ENCODE peak calls at places on chromosomes 12 and 14, in ten cellular contexts. X, N, K, E, F, M, J, R, U and T are unnamed samples.

GRCh38 chr12:89731614-89732013 is 23.0 kb upstream of the ATP2B1 start:
- DNase-seq in X (no peak), N (no peak), K (no peak), E (no peak), F (peak), M (no peak), J (no peak), R (no peak), U (no peak), T (no peak)

GRCh38 chr14:70073924-70074566 is 114.7 kb downstream of the SLC8A3 start:
- DNase-seq in X (peak), N (peak), K (peak), E (peak), F (peak), M (peak), J (no peak), R (peak), U (peak), T (peak)

GRCh38 chr14:65961004-65961403 is 525.2 kb upstream of the CCDC196 start:
- DNase-seq in X (peak), N (no peak), K (peak), E (no peak), F (peak), M (no peak), J (peak), R (peak), U (peak), T (no peak)

GRCh38 chr14:28952161-28952560 is 185.6 kb downstream of the FOXG1 start:
- DNase-seq in X (no peak), N (no peak), K (no peak), E (no peak), F (no peak), M (no peak), J (no peak), R (no peak), U (no peak), T (no peak)

GRCh38 chr12:10113085-10113484 is 14.3 kb upstream of the CLEC1A start:
- DNase-seq in X (no peak), N (no peak), K (no peak), E (no peak), F (no peak), M (no peak), J (no peak), R (no peak), U (no peak), T (no peak)

GRCh38 chr14:49497725-49498348 is 88.3 kb downstream of the RPS29 start:
- DNase-seq in X (no peak), N (peak), K (peak), E (no peak), F (peak), M (peak), J (no peak), R (no peak), U (peak), T (no peak)

GRCh38 chr14:31270196-31270772 is 62.7 kb upstream of the HECTD1 start:
- DNase-seq in X (no peak), N (no peak), K (no peak), E (no peak), F (no peak), M (no peak), J (no peak), R (no peak), U (peak), T (no peak)

GRCh38 chr12:53054112-53054878 is 4.4 kb downstream of the TNS2 start:
- DNase-seq in X (peak), N (peak), K (peak), E (peak), F (peak), M (peak), J (peak), R (peak), U (peak), T (peak)

GRCh38 chr12:31220633-31221565 is 105.1 kb downstream of the SINHCAF start:
- DNase-seq in X (no peak), N (no peak), K (no peak), E (no peak), F (no peak), M (no peak), J (no peak), R (no peak), U (no peak), T (peak)

GRCh38 chr12:117063162-117063911 is 35.9 kb downstream of the TESC start:
- DNase-seq in X (peak), N (no peak), K (peak), E (peak), F (no peak), M (no peak), J (no peak), R (peak), U (peak), T (peak)

GRCh38 chr14:38384746-38385145 is 128.9 kb upstream of the CLEC14A start:
- DNase-seq in X (no peak), N (no peak), K (no peak), E (no peak), F (no peak), M (no peak), J (no peak), R (no peak), U (no peak), T (no peak)

GRCh38 chr14:68458840-68459469 is 333.9 kb downstream of the ZFP36L1 start:
- DNase-seq in X (no peak), N (peak), K (no peak), E (no peak), F (peak), M (peak), J (no peak), R (no peak), U (no peak), T (no peak)

GRCh38 chr12:40819427-40820108 is 127.3 kb downstream of the CNTN1 start:
- DNase-seq in X (no peak), N (no peak), K (no peak), E (no peak), F (no peak), M (no peak), J (no peak), R (no peak), U (no peak), T (no peak)

GRCh38 chr12:120480211-120480610 is 10.7 kb upstream of the SRSF9 start:
- DNase-seq in X (no peak), N (no peak), K (no peak), E (no peak), F (no peak), M (no peak), J (no peak), R (no peak), U (no peak), T (no peak)

GRCh38 chr14:51846631-51847488 is 13.6 kb upstream of the GNG2 start:
- DNase-seq in X (peak), N (no peak), K (peak), E (no peak), F (peak), M (no peak), J (peak), R (peak), U (peak), T (no peak)

GRCh38 chr12:51028126-51028810 is 2.1 kb upstream of the SLC11A2 start:
- DNase-seq in X (no peak), N (peak), K (peak), E (no peak), F (peak), M (peak), J (no peak), R (no peak), U (peak), T (peak)

GRCh38 chr12:121009744-121010143 is 6.5 kb downstream of the C12orf43 start:
- DNase-seq in X (no peak), N (peak), K (no peak), E (no peak), F (peak), M (no peak), J (no peak), R (no peak), U (peak), T (peak)

GRCh38 chr14:101355284-101355683 is 206.0 kb upstream of the DIO3 start:
- DNase-seq in X (no peak), N (no peak), K (no peak), E (no peak), F (no peak), M (no peak), J (no peak), R (peak), U (no peak), T (no peak)

GRCh38 chr12:69096669-69097364 is 142.6 kb upstream of the CPSF6 start:
- DNase-seq in X (no peak), N (no peak), K (no peak), E (no peak), F (peak), M (no peak), J (no peak), R (no peak), U (peak), T (no peak)

GRCh38 chr12:14357496-14357895 is 8.0 kb upstream of the ATF7IP start:
- DNase-seq in X (no peak), N (no peak), K (no peak), E (no peak), F (no peak), M (no peak), J (no peak), R (no peak), U (no peak), T (no peak)

GRCh38 chr12:93122569-93123091 is 193.5 kb upstream of the EEA1 start:
- DNase-seq in X (no peak), N (peak), K (no peak), E (no peak), F (no peak), M (peak), J (no peak), R (no peak), U (no peak), T (no peak)

GRCh38 chr12:118981285-118982201 is at the start of gene SRRM4:
- DNase-seq in X (no peak), N (no peak), K (no peak), E (peak), F (no peak), M (no peak), J (no peak), R (no peak), U (peak), T (peak)

GRCh38 chr14:47186491-47186890 is 488.9 kb downstream of the MDGA2 start:
- DNase-seq in X (no peak), N (no peak), K (no peak), E (no peak), F (no peak), M (peak), J (no peak), R (no peak), U (no peak), T (no peak)

GRCh38 chr14:90820958-90821357 is 4.7 kb upstream of the TTC7B start:
- DNase-seq in X (peak), N (no peak), K (peak), E (no peak), F (peak), M (peak), J (peak), R (peak), U (no peak), T (peak)

GRCh38 chr14:76812093-76812421 is 625 bp downstream of the ANGEL1 start:
- DNase-seq in X (no peak), N (no peak), K (no peak), E (no peak), F (no peak), M (no peak), J (no peak), R (no peak), U (peak), T (no peak)

GRCh38 chr14:100789460-100790417 is 36.2 kb upstream of the MEG3 start:
- DNase-seq in X (no peak), N (no peak), K (no peak), E (no peak), F (no peak), M (no peak), J (no peak), R (no peak), U (no peak), T (no peak)

GRCh38 chr14:95319312-95320075 is at the start of gene CLMN:
- DNase-seq in X (peak), N (peak), K (no peak), E (no peak), F (peak), M (no peak), J (no peak), R (peak), U (peak), T (peak)

GRCh38 chr12:60101715-60102114 is 505.9 kb downstream of the SLC16A7 start:
- DNase-seq in X (no peak), N (no peak), K (no peak), E (no peak), F (no peak), M (no peak), J (no peak), R (no peak), U (no peak), T (no peak)

GRCh38 chr12:25655702-25656101 is 102.6 kb upstream of the LMNTD1 start:
- DNase-seq in X (no peak), N (peak), K (no peak), E (no peak), F (no peak), M (no peak), J (no peak), R (no peak), U (no peak), T (no peak)

GRCh38 chr14:104964546-104964945 is 13.6 kb downstream of the AHNAK2 start:
- DNase-seq in X (no peak), N (no peak), K (no peak), E (no peak), F (no peak), M (no peak), J (no peak), R (no peak), U (no peak), T (no peak)

GRCh38 chr14:104561124-104561531 is 18.4 kb upstream of the C14orf180 start:
- DNase-seq in X (no peak), N (no peak), K (no peak), E (no peak), F (no peak), M (no peak), J (no peak), R (no peak), U (no peak), T (no peak)

GRCh38 chr12:49960474-49961110 is 1.1 kb upstream of the AQP5 start:
- DNase-seq in X (no peak), N (no peak), K (no peak), E (no peak), F (no peak), M (no peak), J (no peak), R (no peak), U (no peak), T (no peak)

GRCh38 chr14:67575684-67576083 is 24.4 kb downstream of the PIGH start:
- DNase-seq in X (no peak), N (no peak), K (no peak), E (no peak), F (no peak), M (no peak), J (no peak), R (no peak), U (peak), T (no peak)

GRCh38 chr14:104227806-104228205 is 89.4 kb downstream of the KIF26A start:
- DNase-seq in X (no peak), N (no peak), K (no peak), E (no peak), F (no peak), M (no peak), J (no peak), R (no peak), U (peak), T (no peak)

GRCh38 chr14:51928568-51928967 is 60.8 kb upstream of the RTRAF start:
- DNase-seq in X (no peak), N (no peak), K (no peak), E (no peak), F (no peak), M (no peak), J (no peak), R (no peak), U (no peak), T (no peak)

GRCh38 chr12:91422107-91422506 is 239.5 kb upstream of the DCN start:
- DNase-seq in X (no peak), N (no peak), K (no peak), E (no peak), F (no peak), M (no peak), J (no peak), R (no peak), U (no peak), T (no peak)

GRCh38 chr12:23093488-23093887 is 468.5 kb downstream of the ETNK1 start:
- DNase-seq in X (no peak), N (no peak), K (no peak), E (no peak), F (no peak), M (no peak), J (no peak), R (no peak), U (no peak), T (no peak)

GRCh38 chr14:101476258-101476930 is 84.9 kb upstream of the DIO3 start:
- DNase-seq in X (no peak), N (no peak), K (no peak), E (no peak), F (no peak), M (no peak), J (no peak), R (no peak), U (no peak), T (no peak)

GRCh38 chr14:40618225-40618898 is 988.3 kb upstream of the LRFN5 start:
- DNase-seq in X (no peak), N (no peak), K (no peak), E (no peak), F (no peak), M (no peak), J (no peak), R (no peak), U (no peak), T (no peak)

GRCh38 chr12:63967358-63967757 is 122.9 kb downstream of the SRGAP1 start:
- DNase-seq in X (no peak), N (no peak), K (no peak), E (no peak), F (peak), M (peak), J (no peak), R (no peak), U (no peak), T (no peak)